ENCODE peak calls at places on chromosomes 11 and 22, in seven cellular contexts. C is A549, Z is brain microvascular endothelial cell, I is kidney, K is HFFc6, E is pancreas, G is foreskin fibroblast. F is an unnamed sample.

GRCh38 chr22:42439821-42440674 is 7.8 kb upstream of the NFAM1 start:
- DNase-seq in I (peak; percentile 88), K (no peak), G (no peak), E (no peak), C (no peak), Z (peak; percentile 9), F (no peak)

GRCh38 chr22:22076361-22076760 is 93.8 kb upstream of the TOP3B start:
- DNase-seq in I (no peak), E (no peak), C (no peak), K (no peak), Z (no peak), G (no peak), F (no peak)

GRCh38 chr11:121575250-121575962 is 122.6 kb upstream of the SORL1-AS1 start:
- DNase-seq in G (peak; percentile 77), Z (peak; percentile 26), E (no peak), I (peak; percentile 91), K (no peak), C (no peak), F (no peak)

GRCh38 chr22:22395230-22395629 is 113.3 kb downstream of the ZNF280B start:
- DNase-seq in K (no peak), I (no peak), C (no peak), E (no peak), G (no peak), Z (no peak), F (no peak)

GRCh38 chr11:57761301-57762234 is at the start of gene CTNND1:
- DNase-seq in E (peak; percentile 89), K (peak; percentile 96), I (peak; percentile 92), G (peak; percentile 93), C (peak; percentile 98), Z (peak; percentile 96), F (peak; percentile 87)

GRCh38 chr11:121100943-121101342 is at the start of gene TECTA:
- DNase-seq in G (no peak), E (no peak), I (no peak), Z (no peak), K (no peak), C (no peak), F (no peak)

GRCh38 chr11:20158597-20159257 is 1.5 kb downstream of the DBX1 start:
- DNase-seq in K (peak; percentile 43), C (peak; percentile 28), I (peak; percentile 75), E (peak; percentile 73), Z (peak; percentile 55), G (peak; percentile 45), F (peak; percentile 45)

GRCh38 chr11:43366597-43367121 is 7.9 kb downstream of the TTC17 start:
- DNase-seq in Z (peak; percentile 36), I (no peak), C (no peak), G (peak; percentile 25), K (peak; percentile 43), E (no peak), F (no peak)

GRCh38 chr11:86672007-86672621 is at the start of gene ME3:
- DNase-seq in G (peak; percentile 57), Z (no peak), K (peak; percentile 20), I (peak; percentile 87), E (peak; percentile 77), C (peak; percentile 76), F (peak; percentile 29)
- TF ChIP-seq CTCF in G (no peak), Z (peak; percentile 2), K (no peak), I (no peak), E (no peak), C (no peak), F (no peak)

DNA sequence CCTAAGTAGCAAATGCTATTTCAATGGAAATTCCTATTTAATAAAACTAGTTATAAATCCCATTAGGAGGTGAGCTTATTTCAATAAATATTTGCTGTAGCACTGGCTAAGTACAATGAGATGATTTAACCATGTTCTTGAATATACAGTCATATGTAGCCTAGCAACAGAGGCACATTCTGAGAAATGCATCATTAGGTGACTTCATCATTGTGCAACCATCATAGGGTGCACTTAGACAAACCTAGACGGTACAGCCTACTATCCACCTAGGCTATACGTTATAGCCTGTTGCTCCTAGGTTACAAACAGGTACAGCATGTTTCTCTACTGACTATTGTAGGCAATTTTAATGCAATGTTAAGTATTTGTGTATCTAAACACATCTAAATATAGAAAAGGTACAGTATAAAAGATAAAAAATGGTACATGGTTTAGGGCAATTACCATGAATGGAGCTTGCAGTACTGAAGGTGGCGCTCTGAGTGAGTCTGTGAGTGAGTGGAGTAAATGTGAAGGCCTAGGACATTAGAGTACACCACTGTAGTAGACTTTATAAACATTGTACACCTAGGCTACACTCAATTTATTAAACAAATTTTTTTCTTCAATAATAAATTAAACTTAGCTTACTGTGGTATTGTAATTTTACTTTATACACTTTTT is 350.1 kb downstream of the CASP12 start:
- DNase-seq in C (no peak), I (no peak), Z (peak; percentile 12), E (no peak), G (no peak), K (no peak), F (no peak)
- TF ChIP-seq CTCF in C (no peak), I (no peak), Z (no peak), E (no peak), G (no peak), K (no peak), F (peak; percentile 22)

DNA sequence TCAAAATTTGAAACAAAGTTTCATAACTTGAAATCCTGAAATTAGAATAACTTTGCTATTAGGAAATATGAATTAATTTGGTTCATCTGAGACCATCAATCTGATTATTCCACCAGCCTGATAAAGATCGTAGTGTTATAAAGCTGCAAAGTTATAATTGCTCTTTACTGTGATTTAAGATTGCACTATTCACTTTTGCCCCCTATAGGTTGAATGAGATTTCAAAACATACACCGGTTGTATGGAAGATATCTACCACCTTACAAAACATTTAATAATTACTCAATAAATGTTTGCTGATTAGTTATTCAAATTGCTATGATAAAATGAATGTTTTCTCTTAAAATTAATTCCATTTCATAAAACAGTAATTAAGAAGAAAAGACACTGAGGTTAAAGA is 26.1 kb downstream of the APIP start:
- DNase-seq in E (no peak), K (no peak), C (peak; percentile 14), I (no peak), G (no peak), Z (no peak), F (no peak)
- TF ChIP-seq CTCF in E (no peak), K (peak; percentile 69), C (peak; percentile 55), I (no peak), G (peak; percentile 6), Z (peak; percentile 6), F (peak; percentile 38)

GRCh38 chr11:134019500-134019899 is 49.4 kb upstream of the JAM3 start:
- DNase-seq in I (no peak), G (no peak), K (no peak), C (no peak), Z (no peak), E (no peak), F (no peak)

GRCh38 chr11:134017773-134018430 is 51.0 kb upstream of the JAM3 start:
- DNase-seq in E (no peak), G (no peak), Z (no peak), K (no peak), C (no peak), I (no peak), F (no peak)

GRCh38 chr11:134013518-134013917 is 55.4 kb upstream of the JAM3 start:
- DNase-seq in I (no peak), E (no peak), K (no peak), G (no peak), C (no peak), Z (no peak), F (no peak)

GRCh38 chr11:134015541-134015940 is 53.3 kb upstream of the JAM3 start:
- DNase-seq in I (no peak), C (no peak), G (no peak), Z (no peak), E (no peak), K (no peak), F (no peak)

DNA sequence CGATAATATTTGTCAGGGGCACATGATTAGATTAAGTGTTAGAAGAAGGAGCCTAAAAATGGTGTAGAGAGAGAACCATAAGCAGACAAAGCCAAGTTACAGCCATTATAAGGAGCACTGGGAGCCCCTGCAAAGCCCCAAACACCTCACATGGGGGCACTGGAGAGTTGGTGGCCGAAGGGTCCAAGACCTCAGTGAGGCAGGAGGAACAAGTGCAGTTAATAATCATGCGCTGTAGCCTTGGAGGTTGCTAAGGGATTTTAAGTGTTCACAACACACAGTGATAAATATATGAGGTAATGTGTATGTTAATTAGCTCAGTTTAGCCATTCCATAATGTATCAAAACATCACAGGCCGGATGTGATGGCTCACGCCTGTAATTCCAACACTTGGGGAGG is 54.4 kb upstream of the JAM3 start:
- DNase-seq in Z (no peak), E (no peak), I (no peak), K (peak; percentile 4), C (no peak), G (no peak), F (no peak)
- TF ChIP-seq CTCF in Z (peak; percentile 38), E (peak; percentile 8), I (no peak), K (peak; percentile 15), C (no peak), G (no peak), F (peak; percentile 9)

GRCh38 chr11:34051349-34052035 is at the start of gene CAPRIN1:
- DNase-seq in E (peak; percentile 84), G (peak; percentile 79), Z (peak; percentile 67), K (peak; percentile 82), C (peak; percentile 94), I (peak; percentile 97), F (peak; percentile 96)
- TF ChIP-seq CTCF in E (no peak), G (no peak), Z (no peak), K (no peak), C (no peak), I (no peak), F (peak; percentile 2)

GRCh38 chr22:48838376-48838775 is 989.3 kb downstream of the BRD1 start:
- DNase-seq in E (no peak), C (no peak), Z (no peak), G (no peak), K (no peak), I (peak; percentile 61), F (no peak)
- TF ChIP-seq CTCF in E (no peak), C (no peak), Z (no peak), G (no peak), K (no peak), I (no peak), F (no peak)

GRCh38 chr11:117095301-117096139 is 2.7 kb downstream of the SIK3 start:
- DNase-seq in Z (no peak), G (peak; percentile 45), K (peak; percentile 87), E (no peak), C (no peak), I (no peak), F (no peak)

GRCh38 chr11:117094776-117095175 is 3.5 kb downstream of the SIK3 start:
- DNase-seq in I (no peak), E (no peak), Z (no peak), K (no peak), G (peak; percentile 26), C (no peak), F (no peak)

GRCh38 chr11:117097567-117098268 is 510 bp downstream of the SIK3 start:
- DNase-seq in G (peak; percentile 7), I (peak; percentile 89), E (peak; percentile 61), Z (no peak), C (no peak), K (no peak), F (peak; percentile 54)

GRCh38 chr11:117096973-117097566 is 1.2 kb downstream of the SIK3 start:
- DNase-seq in K (no peak), G (no peak), Z (no peak), E (no peak), C (no peak), I (no peak), F (no peak)

GRCh38 chr11:117096140-117096972 is 1.9 kb downstream of the SIK3 start:
- DNase-seq in I (no peak), C (peak; percentile 56), Z (no peak), K (peak; percentile 11), E (no peak), G (peak; percentile 16), F (peak; percentile 82)
- TF ChIP-seq CTCF in I (no peak), C (no peak), Z (no peak), K (peak; percentile 17), E (no peak), G (no peak), F (no peak)

F was measured in GM13977.